ENCODE peak calls at places on chromosomes 11 and 22, in four cellular contexts. J, G, D and X are unnamed samples.

GRCh38 chr11:131609921-131610320 is 239.5 kb downstream of the NTM start:
- DNase-seq in J (no peak), G (no peak), D (no peak), X (no peak)

GRCh38 chr11:109350091-109350490 is 71.9 kb upstream of the C11orf87 start:
- DNase-seq in J (no peak), G (no peak), D (no peak), X (no peak)

GRCh38 chr11:125079151-125079877 is 16.2 kb downstream of the SLC37A2 start:
- DNase-seq in J (no peak), G (no peak), D (no peak), X (no peak)

GRCh38 chr11:112162761-112163669 is 879 bp downstream of the IL18 start:
- DNase-seq in J (no peak), G (no peak), D (peak; percentile 69), X (no peak)

GRCh38 chr11:74627381-74627780 is 35.0 kb downstream of the POLD3 start:
- DNase-seq in J (no peak), G (no peak), D (no peak), X (no peak)

GRCh38 chr22:47835726-47836125 is 1073.3 kb downstream of the TBC1D22A start:
- DNase-seq in J (no peak), G (no peak), D (peak; percentile 23), X (no peak)

GRCh38 chr22:50169774-50170341 is 673 bp upstream of the PANX2 start:
- DNase-seq in J (peak; percentile 65), G (peak; percentile 81), D (no peak), X (peak; percentile 49)

GRCh38 chr11:68756171-68756766 is 4.9 kb upstream of the TESMIN start:
- DNase-seq in J (no peak), G (no peak), D (no peak), X (no peak)

GRCh38 chr22:40685406-40685805 is 6.1 kb downstream of the MCHR1 start:
- DNase-seq in J (no peak), G (no peak), D (no peak), X (peak; percentile 66)

GRCh38 chr22:20013382-20013871 is 3.2 kb downstream of the ARVCF start:
- DNase-seq in J (peak; percentile 89), G (peak; percentile 87), D (no peak), X (peak; percentile 59)

GRCh38 chr11:57210731-57211335 is 26.2 kb downstream of the APLNR start:
- DNase-seq in J (no peak), G (no peak), D (no peak), X (no peak)